ENCODE peak calls at places on chromosomes 1 and 21, in five cellular contexts. R, L, X, E and H are unnamed samples.

GRCh38 chr1:159853417-159853816 is 9.0 kb downstream of the VSIG8 start:
- DNase-seq in R (no peak), L (no peak), X (no peak), E (no peak), H (no peak)

GRCh38 chr1:154760469-154760933 is 109.6 kb downstream of the KCNN3 start:
- DNase-seq in R (peak), L (peak), X (peak), E (no peak), H (peak)

GRCh38 chr1:216433175-216433574 is 9.9 kb upstream of the USH2A start:
- DNase-seq in R (no peak), L (no peak), X (no peak), E (no peak), H (no peak)

GRCh38 chr1:31238986-31239613 is 587 bp downstream of the NKAIN1 start:
- DNase-seq in R (peak), L (peak), X (no peak), E (peak), H (peak)

GRCh38 chr1:37189111-37189510 is 154.8 kb upstream of the GRIK3 start:
- DNase-seq in R (no peak), L (no peak), X (no peak), E (no peak), H (no peak)

GRCh38 chr1:152034654-152035405 is 2.0 kb downstream of the S100A11 start:
- DNase-seq in R (peak), L (peak), X (no peak), E (no peak), H (peak)

GRCh38 chr1:190608282-190608681 is 130.6 kb upstream of the BRINP3 start:
- DNase-seq in R (no peak), L (no peak), X (no peak), E (no peak), H (no peak)

GRCh38 chr1:36922071-36922470 is 112.2 kb downstream of the GRIK3 start:
- DNase-seq in R (no peak), L (no peak), X (no peak), E (no peak), H (no peak)

GRCh38 chr1:164155337-164155850 is 403.6 kb upstream of the PBX1 start:
- DNase-seq in R (no peak), L (no peak), X (no peak), E (no peak), H (no peak)

GRCh38 chr1:25568834-25569598 is 25.6 kb downstream of the LDLRAP1 start:
- DNase-seq in R (no peak), L (no peak), X (no peak), E (peak), H (no peak)

GRCh38 chr1:171355727-171356126 is 41.7 kb downstream of the FMO4 start:
- DNase-seq in R (no peak), L (no peak), X (no peak), E (no peak), H (no peak)

GRCh38 chr1:247047260-247047659 is 31.4 kb downstream of the ZNF670 start:
- DNase-seq in R (no peak), L (no peak), X (no peak), E (no peak), H (no peak)

GRCh38 chr1:157820299-157820698 is 379 bp upstream of the FCRL1 start:
- DNase-seq in R (no peak), L (no peak), X (no peak), E (no peak), H (no peak)

GRCh38 chr1:23371987-23372386 is 2.4 kb upstream of the ZNF436 start:
- DNase-seq in R (no peak), L (no peak), X (no peak), E (no peak), H (no peak)

GRCh38 chr1:183355797-183356196 is 62.4 kb downstream of the NMNAT2 start:
- DNase-seq in R (no peak), L (no peak), X (no peak), E (no peak), H (no peak)

GRCh38 chr1:101781437-101781836 is 215.3 kb downstream of the OLFM3 start:
- DNase-seq in R (peak), L (no peak), X (no peak), E (no peak), H (no peak)

GRCh38 chr1:166627583-166627982 is 211.7 kb upstream of the POGK start:
- DNase-seq in R (no peak), L (no peak), X (no peak), E (no peak), H (no peak)

GRCh38 chr1:9680091-9680490 is 28.6 kb downstream of the PIK3CD start:
- DNase-seq in R (no peak), L (no peak), X (no peak), E (no peak), H (no peak)

GRCh38 chr1:207981976-207982375 is 71.1 kb upstream of the CD34 start:
- DNase-seq in R (peak), L (peak), X (no peak), E (no peak), H (no peak)

GRCh38 chr21:26719750-26720149 is 125.5 kb downstream of the ADAMTS1 start:
- DNase-seq in R (no peak), L (no peak), X (no peak), E (peak), H (no peak)

GRCh38 chr1:241972703-241973375 is 15.3 kb downstream of the BECN2 start:
- DNase-seq in R (peak), L (no peak), X (no peak), E (no peak), H (peak)

GRCh38 chr1:161260346-161260745 is 1.8 kb downstream of the PCP4L1 start:
- DNase-seq in R (no peak), L (no peak), X (no peak), E (no peak), H (no peak)

GRCh38 chr1:95197616-95198252 is 36.3 kb upstream of the RWDD3 start:
- DNase-seq in R (peak), L (no peak), X (no peak), E (no peak), H (no peak)

GRCh38 chr1:156815307-156815826 is 1.3 kb downstream of the SH2D2A start:
- DNase-seq in R (no peak), L (no peak), X (no peak), E (peak), H (no peak)

GRCh38 chr1:86434031-86434430 is 10.1 kb downstream of the CLCA2 start:
- DNase-seq in R (no peak), L (no peak), X (no peak), E (no peak), H (no peak)

GRCh38 chr1:56654126-56654923 is 9.2 kb downstream of the PRKAA2 start:
- DNase-seq in R (no peak), L (no peak), X (no peak), E (no peak), H (no peak)

GRCh38 chr1:167645625-167646410 is 15.8 kb downstream of the RCSD1 start:
- DNase-seq in R (no peak), L (no peak), X (no peak), E (no peak), H (no peak)

GRCh38 chr1:225253784-225254183 is 174.1 kb downstream of the LBR start:
- DNase-seq in R (no peak), L (no peak), X (no peak), E (no peak), H (no peak)

GRCh38 chr1:199399996-199400714 is 627.4 kb upstream of the NR5A2 start:
- DNase-seq in R (no peak), L (peak), X (no peak), E (no peak), H (no peak)

GRCh38 chr1:55481634-55482033 is 266.5 kb upstream of the USP24 start:
- DNase-seq in R (no peak), L (no peak), X (no peak), E (no peak), H (no peak)
- TF ChIP-seq CTCF in R (no peak), L (no peak), X (no peak), E (no peak), H (no peak)

GRCh38 chr1:116726872-116727271 is 27.4 kb upstream of the CD2 start:
- DNase-seq in R (no peak), L (no peak), X (no peak), E (no peak), H (no peak)
- TF ChIP-seq CTCF in R (no peak), L (no peak), X (no peak), E (no peak), H (no peak)

DNA sequence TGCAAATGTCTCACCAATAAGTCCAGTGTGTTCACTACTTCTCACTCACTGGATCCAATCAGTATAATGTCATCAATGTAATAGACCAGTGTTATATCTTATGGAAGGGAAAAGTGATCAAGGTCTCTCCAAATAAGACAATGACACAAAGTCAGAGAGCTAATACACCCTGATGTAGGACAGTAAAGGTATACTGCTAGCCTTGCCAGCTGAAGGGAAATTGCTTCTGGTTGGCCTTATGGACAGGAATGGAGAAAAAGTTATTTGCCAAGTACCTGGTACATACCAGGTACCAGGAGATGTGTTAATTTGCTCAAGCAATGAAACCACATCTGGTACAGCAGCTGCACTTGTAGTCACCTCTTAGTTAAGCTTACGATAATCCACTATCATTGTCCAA is 141.0 kb downstream of the LTN1 start:
- DNase-seq in R (no peak), L (no peak), X (no peak), E (no peak), H (no peak)
- TF ChIP-seq CTCF in R (no peak), L (no peak), X (no peak), E (no peak), H (no peak)

GRCh38 chr1:80607064-80607463 is 1193.7 kb upstream of the ADGRL2 start:
- DNase-seq in R (no peak), L (no peak), X (no peak), E (no peak), H (no peak)
- TF ChIP-seq CTCF in R (no peak), L (no peak), X (no peak), E (no peak), H (no peak)

DNA sequence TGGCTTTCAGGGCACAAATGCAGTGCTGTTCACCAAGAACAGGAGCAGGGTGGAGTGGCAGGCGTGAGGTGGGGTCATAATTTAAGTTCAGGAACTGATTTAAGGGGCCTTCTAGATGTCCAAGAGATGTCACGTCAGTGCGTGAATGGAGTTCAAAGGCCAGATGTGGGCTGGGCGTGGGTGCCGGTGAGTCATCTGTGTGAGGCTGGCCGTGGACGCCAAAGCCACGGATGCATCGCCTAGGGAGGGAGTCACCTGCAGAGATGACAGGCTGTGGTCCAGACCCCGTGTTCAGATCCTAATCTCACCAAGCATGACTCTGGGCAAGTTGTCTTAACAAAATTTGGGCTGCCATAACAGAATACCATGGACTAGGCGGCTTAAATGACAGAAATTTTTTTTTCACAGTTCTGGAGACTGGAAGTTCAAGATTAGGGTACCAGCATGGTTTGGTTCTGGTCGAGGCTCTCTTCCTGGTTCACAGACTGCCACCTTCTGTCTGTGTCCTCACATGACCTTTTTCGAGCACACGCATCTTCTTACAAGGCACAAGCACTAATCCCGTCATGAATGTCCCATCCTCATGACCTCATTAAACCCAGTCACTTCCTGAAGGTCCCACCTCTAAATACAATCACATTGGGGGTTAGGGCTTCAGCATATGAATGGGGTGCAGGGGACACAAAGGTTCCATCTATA is 109.6 kb downstream of the PRDM2 start:
- DNase-seq in R (no peak), L (no peak), X (no peak), E (no peak), H (no peak)
- TF ChIP-seq CTCF in R (no peak), L (peak), X (no peak), E (no peak), H (no peak)

GRCh38 chr1:1752190-1752589 is 26.1 kb downstream of the NADK start:
- DNase-seq in R (no peak), L (no peak), X (no peak), E (no peak), H (no peak)

GRCh38 chr1:1755426-1755825 is 22.8 kb downstream of the NADK start:
- DNase-seq in R (no peak), L (no peak), X (no peak), E (no peak), H (no peak)

GRCh38 chr1:1754051-1754815 is 24.0 kb downstream of the NADK start:
- DNase-seq in R (no peak), L (no peak), X (no peak), E (no peak), H (no peak)

GRCh38 chr1:1753607-1754005 is 24.7 kb downstream of the NADK start:
- DNase-seq in R (no peak), L (no peak), X (no peak), E (no peak), H (no peak)

DNA sequence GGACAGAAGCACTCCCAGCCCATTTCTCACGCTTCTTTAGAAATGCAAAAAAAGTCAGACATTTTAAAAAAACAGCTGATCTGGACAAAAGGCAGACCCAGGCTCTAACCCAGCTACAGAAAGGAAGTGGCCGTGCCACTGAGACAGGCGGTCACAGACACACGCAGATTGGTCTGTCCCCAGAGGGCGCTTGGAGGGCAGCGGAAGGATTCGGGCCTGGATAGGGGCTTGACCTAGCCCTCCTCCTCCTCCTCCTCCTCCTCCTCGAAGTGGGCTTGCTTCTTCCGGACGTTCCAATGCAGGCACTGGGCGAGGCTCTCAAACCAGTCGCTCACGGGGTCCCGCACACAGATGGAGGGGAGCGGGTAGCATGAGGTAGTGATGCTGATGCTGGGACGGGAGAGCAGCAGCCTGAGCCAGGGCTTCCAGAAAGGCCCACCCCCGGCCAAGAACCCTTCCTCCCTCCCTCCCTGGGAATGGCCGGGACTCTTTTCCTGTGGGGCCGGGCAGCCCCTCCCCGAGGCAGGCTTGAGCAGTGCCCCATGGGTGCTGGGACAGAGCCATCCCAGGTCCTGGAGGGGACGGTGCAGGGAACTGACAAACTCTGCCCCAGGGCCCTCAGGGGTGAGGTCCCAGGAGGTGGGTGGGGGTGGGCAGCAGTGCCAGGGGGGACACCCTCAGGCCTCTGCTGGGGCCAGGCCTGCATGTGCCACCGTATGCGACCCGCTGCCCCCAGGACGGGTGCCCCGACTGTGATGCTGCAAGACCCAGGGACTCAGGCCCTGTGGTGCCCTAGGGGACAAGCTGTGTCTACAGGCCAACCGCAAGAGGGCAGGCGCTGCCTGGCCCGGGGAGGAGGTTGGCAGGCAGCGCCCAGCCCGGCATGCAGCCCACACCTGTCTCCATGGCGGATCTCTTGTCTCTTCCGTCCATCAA is 25.3 kb downstream of the NADK start:
- DNase-seq in R (no peak), L (no peak), X (no peak), E (peak), H (no peak)
- TF ChIP-seq CTCF in R (no peak), L (no peak), X (no peak), E (peak), H (no peak)

GRCh38 chr1:245166471-245166885 is 11.7 kb downstream of the KIF26B start:
- DNase-seq in R (no peak), L (no peak), X (no peak), E (no peak), H (no peak)
- TF ChIP-seq CTCF in R (peak), L (no peak), X (no peak), E (no peak), H (no peak)

GRCh38 chr1:88684482-88685238 is 587 bp downstream of the PKN2 start:
- DNase-seq in R (peak), L (peak), X (peak), E (peak), H (peak)
- TF ChIP-seq CTCF in R (no peak), L (no peak), X (no peak), E (peak), H (peak)

GRCh38 chr1:170221495-170221894 is 75.7 kb downstream of the NTMT2 start:
- DNase-seq in R (no peak), L (no peak), X (no peak), E (no peak), H (no peak)

GRCh38 chr1:170221031-170221430 is 75.3 kb downstream of the NTMT2 start:
- DNase-seq in R (peak), L (no peak), X (no peak), E (no peak), H (no peak)

GRCh38 chr1:170230323-170230722 is 84.6 kb downstream of the NTMT2 start:
- DNase-seq in R (no peak), L (no peak), X (no peak), E (no peak), H (no peak)

GRCh38 chr1:170224469-170224868 is 78.7 kb downstream of the NTMT2 start:
- DNase-seq in R (no peak), L (no peak), X (no peak), E (no peak), H (no peak)

DNA sequence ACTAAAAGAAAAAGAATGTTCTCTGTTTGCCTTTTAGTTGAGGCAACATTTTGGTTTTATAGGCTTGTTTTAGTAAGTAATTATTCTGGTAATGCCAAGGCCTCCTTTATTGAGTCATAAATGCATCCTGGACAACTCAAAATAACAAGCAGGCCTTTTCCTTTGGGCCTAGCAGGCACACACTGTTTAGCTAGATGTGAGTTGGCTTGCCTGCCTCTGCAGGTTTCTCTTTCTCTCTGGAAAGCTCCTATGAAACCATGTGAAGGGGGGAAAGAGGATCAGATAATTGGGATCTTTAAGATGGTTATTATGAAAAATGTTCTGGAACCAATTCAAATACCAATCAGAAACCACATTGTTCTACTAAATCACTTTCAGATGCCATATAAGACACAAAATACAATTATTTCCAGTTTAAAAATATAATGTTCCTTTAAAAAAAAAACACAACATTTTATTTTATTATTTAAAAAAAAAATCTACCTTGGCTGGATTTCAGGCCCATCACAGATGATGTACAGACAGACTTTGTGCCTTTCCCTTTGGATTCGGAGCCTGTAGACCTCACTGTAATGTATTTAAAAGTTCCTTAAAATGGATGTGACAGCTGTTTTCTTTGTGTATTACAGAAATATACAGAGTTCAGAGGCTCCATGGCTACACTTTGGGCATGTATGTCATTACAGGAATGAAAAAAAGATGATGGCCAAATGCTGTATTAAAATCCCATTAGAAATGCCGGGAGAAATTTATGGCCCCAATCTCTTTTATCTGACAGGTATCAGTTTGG is 80.2 kb downstream of the NTMT2 start:
- DNase-seq in R (no peak), L (no peak), X (no peak), E (no peak), H (no peak)
- TF ChIP-seq CTCF in R (no peak), L (no peak), X (no peak), E (no peak), H (no peak)

GRCh38 chr1:54869173-54869851 is 17.7 kb downstream of the DHCR24 start:
- DNase-seq in R (no peak), L (no peak), X (no peak), E (peak), H (no peak)

GRCh38 chr1:54871275-54872040 is 15.5 kb downstream of the DHCR24 start:
- DNase-seq in R (no peak), L (no peak), X (no peak), E (no peak), H (no peak)

GRCh38 chr1:54874079-54874830 is 12.7 kb downstream of the DHCR24 start:
- DNase-seq in R (no peak), L (no peak), X (no peak), E (peak), H (no peak)

GRCh38 chr1:54870869-54871268 is 16.1 kb downstream of the DHCR24 start:
- DNase-seq in R (no peak), L (no peak), X (no peak), E (no peak), H (no peak)

DNA sequence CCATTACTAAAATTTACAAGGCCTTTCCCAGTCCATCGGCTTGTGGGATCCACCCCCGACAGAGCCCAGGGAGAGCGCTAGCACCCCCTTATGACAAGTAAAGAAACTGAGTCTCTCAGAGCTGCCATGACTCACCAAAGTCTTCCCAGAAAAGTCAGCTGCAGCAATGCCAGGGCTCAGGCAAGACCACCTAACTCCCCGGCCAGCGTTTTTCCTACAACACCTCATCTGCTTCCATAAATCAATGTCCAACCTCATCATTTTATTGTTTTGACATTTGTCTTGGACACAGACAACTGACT is 15.0 kb downstream of the DHCR24 start:
- DNase-seq in R (no peak), L (no peak), X (no peak), E (no peak), H (no peak)
- TF ChIP-seq CTCF in R (no peak), L (no peak), X (no peak), E (no peak), H (no peak)